ENCODE peak calls at places on chromosome 14, in seven cellular contexts. One of them, this sample, is unnamed.

GRCh38 chr14:47278233-47278842 is 397.1 kb downstream of the MDGA2 start:
- DNase-seq in mesenteric fat pad: no peak
- DNase-seq in retina: peak
- DNase-seq in NCI-H1694: peak
- DNase-seq in GM19239: peak
- DNase-seq in cardiac fibroblast: peak
- DNase-seq in NCI-H748 treated with DMSO at 0.1 percent for 48 hours: peak
- DNase-seq in this sample: peak

GRCh38 chr14:100872241-100872640 is 31.3 kb downstream of the RTL1 start:
- DNase-seq in mesenteric fat pad: peak
- DNase-seq in retina: no peak
- DNase-seq in NCI-H1694: no peak
- DNase-seq in GM19239: no peak
- DNase-seq in cardiac fibroblast: no peak
- DNase-seq in NCI-H748 treated with DMSO at 0.1 percent for 48 hours: no peak
- DNase-seq in this sample: peak

GRCh38 chr14:63951025-63951424 is 98.2 kb downstream of the SYNE2 start:
- DNase-seq in mesenteric fat pad: no peak
- DNase-seq in retina: no peak
- DNase-seq in NCI-H1694: no peak
- DNase-seq in GM19239: no peak
- DNase-seq in cardiac fibroblast: no peak
- DNase-seq in NCI-H748 treated with DMSO at 0.1 percent for 48 hours: no peak
- DNase-seq in this sample: no peak

GRCh38 chr14:21022686-21023085 is 2.2 kb downstream of the NDRG2 start:
- DNase-seq in mesenteric fat pad: no peak
- DNase-seq in retina: no peak
- DNase-seq in NCI-H1694: no peak
- DNase-seq in GM19239: no peak
- DNase-seq in cardiac fibroblast: no peak
- DNase-seq in NCI-H748 treated with DMSO at 0.1 percent for 48 hours: no peak
- DNase-seq in this sample: no peak

GRCh38 chr14:34331728-34332623 is 130.1 kb downstream of the SPTSSA start:
- DNase-seq in mesenteric fat pad: no peak
- DNase-seq in retina: peak
- DNase-seq in NCI-H1694: peak
- DNase-seq in GM19239: peak
- DNase-seq in cardiac fibroblast: peak
- DNase-seq in NCI-H748 treated with DMSO at 0.1 percent for 48 hours: peak
- DNase-seq in this sample: peak

GRCh38 chr14:64012720-64013119 is 159.9 kb downstream of the SYNE2 start:
- DNase-seq in mesenteric fat pad: no peak
- DNase-seq in retina: no peak
- DNase-seq in NCI-H1694: no peak
- DNase-seq in GM19239: no peak
- DNase-seq in cardiac fibroblast: no peak
- DNase-seq in NCI-H748 treated with DMSO at 0.1 percent for 48 hours: no peak
- DNase-seq in this sample: no peak

GRCh38 chr14:40601063-40601462 is 1005.6 kb upstream of the LRFN5 start:
- DNase-seq in mesenteric fat pad: no peak
- DNase-seq in retina: no peak
- DNase-seq in NCI-H1694: no peak
- DNase-seq in GM19239: no peak
- DNase-seq in cardiac fibroblast: no peak
- DNase-seq in NCI-H748 treated with DMSO at 0.1 percent for 48 hours: no peak
- DNase-seq in this sample: no peak

GRCh38 chr14:94768521-94769412 is 1.1 kb downstream of the GSC start:
- DNase-seq in mesenteric fat pad: peak
- DNase-seq in retina: peak
- DNase-seq in NCI-H1694: no peak
- DNase-seq in GM19239: no peak
- DNase-seq in cardiac fibroblast: no peak
- DNase-seq in NCI-H748 treated with DMSO at 0.1 percent for 48 hours: no peak
- DNase-seq in this sample: no peak

GRCh38 chr14:37232907-37233481 is 35.3 kb downstream of the MIPOL1 start:
- DNase-seq in mesenteric fat pad: no peak
- DNase-seq in retina: peak
- DNase-seq in NCI-H1694: peak
- DNase-seq in GM19239: no peak
- DNase-seq in cardiac fibroblast: peak
- DNase-seq in NCI-H748 treated with DMSO at 0.1 percent for 48 hours: peak
- DNase-seq in this sample: peak

GRCh38 chr14:89186850-89187376 is 230.1 kb downstream of the FOXN3 start:
- DNase-seq in mesenteric fat pad: no peak
- DNase-seq in retina: peak
- DNase-seq in NCI-H1694: no peak
- DNase-seq in GM19239: no peak
- DNase-seq in cardiac fibroblast: no peak
- DNase-seq in NCI-H748 treated with DMSO at 0.1 percent for 48 hours: no peak
- DNase-seq in this sample: peak